ENCODE peak calls at places on chromosomes 13 and 19, in ten cellular contexts. O, A, D, M, P, R, B, Y, X and Q are unnamed samples.

GRCh38 chr13:50991624-50992610 is 82.3 kb downstream of the RNASEH2B start:
- DNase-seq in D (peak; percentile 49), P (no peak), O (no peak), M (no peak), Y (no peak), X (peak; percentile 45), B (no peak), A (no peak), R (peak; percentile 47), Q (peak; percentile 48)

GRCh38 chr19:41570639-41571112 is 5.3 kb upstream of the CEACAM21 start:
- DNase-seq in P (peak; percentile 54), M (peak; percentile 84), O (peak; percentile 81), A (peak; percentile 68), R (peak; percentile 73), Y (no peak), X (peak; percentile 81), B (peak; percentile 79), D (peak; percentile 79), Q (peak; percentile 80)

GRCh38 chr13:50580684-50581305 is 262.7 kb downstream of the DLEU7 start:
- DNase-seq in Y (no peak), O (no peak), P (peak; percentile 8), R (no peak), A (no peak), M (no peak), D (no peak), X (no peak), B (no peak), Q (no peak)

GRCh38 chr19:5000120-5000611 is 31.3 kb downstream of the KDM4B start:
- DNase-seq in M (no peak), X (no peak), P (no peak), B (no peak), R (no peak), Y (no peak), D (no peak), A (no peak), O (no peak), Q (no peak)

GRCh38 chr19:16429066-16429758 is 42.6 kb downstream of the EPS15L1 start:
- DNase-seq in A (no peak), Y (no peak), M (no peak), D (no peak), P (no peak), X (no peak), O (peak; percentile 74), R (no peak), B (no peak), Q (no peak)

GRCh38 chr19:55640043-55640576 is 692 bp upstream of the ZNF580 start:
- DNase-seq in M (peak; percentile 73), O (peak; percentile 71), X (peak; percentile 59), A (no peak), R (no peak), B (no peak), D (peak; percentile 73), Y (no peak), P (peak; percentile 19), Q (peak; percentile 60)

GRCh38 chr19:17680235-17680722 is 7.9 kb downstream of the UNC13A start:
- DNase-seq in A (peak; percentile 33), O (no peak), X (peak; percentile 89), R (peak; percentile 85), Y (no peak), B (peak; percentile 73), D (peak; percentile 86), P (peak; percentile 86), M (peak; percentile 43), Q (peak; percentile 84)

GRCh38 chr13:80972857-80973478 is 632.0 kb upstream of the SPRY2 start:
- DNase-seq in R (no peak), O (no peak), Y (no peak), X (no peak), M (no peak), A (no peak), D (no peak), P (no peak), B (no peak), Q (no peak)

GRCh38 chr19:33246729-33247440 is 21.2 kb upstream of the SLC7A10 start:
- DNase-seq in R (no peak), X (no peak), D (no peak), Y (no peak), O (no peak), B (no peak), M (no peak), A (no peak), P (no peak), Q (no peak)

GRCh38 chr19:33247441-33247819 is 21.8 kb upstream of the SLC7A10 start:
- DNase-seq in D (no peak), M (no peak), X (no peak), A (no peak), O (no peak), B (no peak), R (no peak), P (no peak), Y (no peak), Q (no peak)

GRCh38 chr19:33248104-33248503 is 22.5 kb upstream of the SLC7A10 start:
- DNase-seq in Y (no peak), P (no peak), X (no peak), R (no peak), M (no peak), B (no peak), O (no peak), D (no peak), A (no peak), Q (no peak)

GRCh38 chr19:33248553-33248953 is 22.9 kb upstream of the SLC7A10 start:
- DNase-seq in P (no peak), X (no peak), R (no peak), D (no peak), B (no peak), A (no peak), O (no peak), Y (no peak), M (no peak), Q (no peak)

DNA sequence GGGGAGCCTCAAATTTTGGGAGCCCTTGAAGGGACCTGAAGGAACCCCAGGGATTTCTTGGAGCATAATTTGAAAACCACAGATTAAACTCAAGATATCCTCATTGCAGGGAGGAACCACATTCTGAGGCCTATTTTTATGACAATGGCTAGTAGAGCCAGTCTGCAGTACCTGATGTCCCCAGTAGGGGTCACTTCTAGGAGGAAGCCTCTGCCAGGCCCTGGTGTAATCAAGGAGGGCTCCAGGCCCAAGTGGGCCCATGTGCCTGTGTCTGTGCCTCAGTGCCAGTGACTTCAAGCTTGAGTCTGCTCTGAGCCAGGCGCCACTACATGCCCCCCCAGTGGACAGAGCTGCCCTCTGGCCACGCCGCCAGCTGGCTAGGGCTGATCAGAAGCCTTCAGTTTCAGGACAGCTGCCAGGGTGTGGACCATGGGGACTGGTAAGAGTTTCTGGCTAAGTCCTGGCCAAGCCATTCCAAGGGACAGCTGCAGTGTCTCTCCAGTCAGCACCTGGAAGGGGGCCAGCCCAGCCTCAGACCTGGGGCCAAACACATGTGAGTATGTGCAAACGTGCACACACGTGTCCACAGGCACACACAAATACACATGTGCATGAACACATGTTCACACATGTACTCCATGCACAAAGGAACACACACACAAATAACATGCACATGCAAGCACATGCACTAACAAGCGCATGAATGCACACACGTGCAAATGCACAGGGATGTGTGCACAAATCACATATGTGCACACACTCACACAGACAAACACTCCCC is 20.5 kb upstream of the SLC7A10 start:
- DNase-seq in A (no peak), X (no peak), B (no peak), M (no peak), D (no peak), P (no peak), R (peak; percentile 32), Y (no peak), O (no peak), Q (no peak)
- TF ChIP-seq CTCF in A (peak; percentile 62), X (no peak), B (peak; percentile 82), M (no peak), D (no peak), P (peak; percentile 83), R (peak; percentile 50), Y (peak; percentile 34), O (no peak), Q (no peak)

GRCh38 chr13:29922281-29922821 is 71.9 kb upstream of the UBL3 start:
- DNase-seq in P (peak; percentile 64), O (no peak), Y (no peak), B (no peak), D (no peak), X (no peak), M (no peak), R (peak; percentile 65), A (no peak), Q (no peak)

GRCh38 chr13:29922896-29923295 is 72.5 kb upstream of the UBL3 start:
- DNase-seq in D (no peak), O (no peak), X (no peak), A (no peak), Y (no peak), P (peak; percentile 77), M (no peak), B (no peak), R (no peak), Q (no peak)

GRCh38 chr13:29924482-29924884 is 74.1 kb upstream of the UBL3 start:
- DNase-seq in O (no peak), A (no peak), P (peak; percentile 78), X (no peak), Y (no peak), B (no peak), M (peak; percentile 43), R (no peak), D (no peak), Q (no peak)

GRCh38 chr13:29924951-29925350 is 74.5 kb upstream of the UBL3 start:
- DNase-seq in A (no peak), X (no peak), O (no peak), P (no peak), R (no peak), Y (no peak), B (no peak), D (no peak), M (no peak), Q (no peak)

GRCh38 chr13:29923554-29924481 is 73.4 kb upstream of the UBL3 start:
- DNase-seq in P (peak; percentile 98), Y (no peak), X (peak; percentile 64), B (peak; percentile 7), R (peak; percentile 68), O (peak; percentile 80), A (no peak), D (peak; percentile 58), M (peak; percentile 89), Q (peak; percentile 66)
- TF ChIP-seq CTCF in P (peak; percentile 100), Y (peak; percentile 86), X (peak; percentile 66), B (peak; percentile 55), R (peak; percentile 97), O (peak; percentile 74), A (peak; percentile 89), D (peak; percentile 71), M (peak; percentile 83), Q (peak; percentile 74)

GRCh38 chr13:19888799-19889198 is 25.4 kb upstream of the ZMYM5 start:
- DNase-seq in M (no peak), A (no peak), X (no peak), R (peak; percentile 39), B (no peak), D (no peak), P (peak; percentile 2), Y (no peak), O (no peak), Q (no peak)
- TF ChIP-seq CTCF in M (no peak), A (no peak), X (peak; percentile 14), R (no peak), B (no peak), D (no peak), P (peak; percentile 55), Y (no peak), O (no peak), Q (no peak)

GRCh38 chr13:45742985-45743384 is 40.9 kb downstream of the CBY2 start:
- DNase-seq in A (no peak), O (no peak), M (no peak), D (no peak), Y (no peak), B (no peak), X (no peak), P (no peak), R (no peak), Q (no peak)

DNA sequence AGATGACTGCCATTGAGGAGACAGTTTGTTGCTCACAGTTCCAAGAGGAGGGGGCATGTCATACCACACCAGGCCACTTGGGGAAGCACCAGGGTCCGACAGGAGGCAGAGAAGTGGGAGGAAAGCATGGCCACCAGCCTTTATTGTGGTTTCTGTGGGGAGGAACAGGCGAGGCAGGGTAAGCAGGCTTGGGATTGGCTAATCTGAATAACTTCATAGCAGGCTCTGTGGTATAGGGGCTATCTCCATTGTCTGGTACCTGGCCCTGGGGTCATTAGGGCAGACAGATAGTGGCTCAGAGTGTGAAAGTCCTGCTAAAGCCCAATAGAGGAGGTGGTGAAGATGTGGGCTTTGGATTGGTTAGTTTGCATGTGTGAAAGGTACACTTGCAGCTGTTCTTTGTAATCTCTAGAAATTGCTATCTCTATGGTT is 35.5 kb downstream of the CBY2 start:
- DNase-seq in X (peak; percentile 57), R (peak; percentile 62), D (peak; percentile 24), Y (no peak), B (peak; percentile 33), M (no peak), A (no peak), O (no peak), P (no peak), Q (peak; percentile 48)
- TF ChIP-seq CTCF in X (no peak), R (peak; percentile 46), D (no peak), Y (no peak), B (peak; percentile 66), M (no peak), A (no peak), O (no peak), P (peak; percentile 18), Q (peak; percentile 34)